ENCODE peak calls at places on chromosome 13, in nine cellular contexts. F, S, Z, G, B, E, N, D and W are unnamed samples. For H3K4me1, the result is how much of the 10 kb centered on the place peaks cover.

GRCh38 chr13:50873481-50873880 is 30.0 kb upstream of the DLEU7 start:
- DNase-seq in E (peak), G (no peak), B (no peak), N (no peak), F (no peak), S (no peak), D (no peak), Z (no peak), W (no peak)

GRCh38 chr13:91174886-91175501 is 172.5 kb upstream of the MIR17HG start:
- DNase-seq in S (no peak), G (no peak), Z (no peak), B (no peak), N (peak), F (no peak), E (no peak), D (no peak), W (no peak)

GRCh38 chr13:46354143-46355087 is 32.6 kb downstream of the RUBCNL start:
- DNase-seq in B (no peak), S (no peak), F (no peak), N (no peak), D (no peak), E (peak), G (no peak), Z (no peak), W (no peak)

GRCh38 chr13:34931572-34931971 is 10.5 kb upstream of the NBEA start:
- DNase-seq in E (peak), N (no peak), S (no peak), Z (no peak), D (no peak), G (no peak), F (no peak), B (no peak), W (no peak)

GRCh38 chr13:31878495-31878894 is 139.2 kb downstream of the RXFP2 start:
- DNase-seq in S (no peak), G (no peak), D (no peak), Z (no peak), E (no peak), F (no peak), N (no peak), B (no peak), W (no peak)

GRCh38 chr13:102729560-102730275 is 34.9 kb upstream of the METTL21C start:
- DNase-seq in E (peak), N (no peak), D (no peak), G (no peak), Z (no peak), F (no peak), S (no peak), B (no peak), W (no peak)

GRCh38 chr13:101465877-101466276 is 13.4 kb downstream of the ITGBL1 start:
- DNase-seq in B (no peak), S (no peak), Z (no peak), E (peak), F (no peak), D (no peak), G (no peak), N (no peak), W (no peak)

GRCh38 chr13:31161583-31162150 is at the start of gene HSPH1:
- DNase-seq in D (peak), Z (peak), F (peak), E (peak), N (peak), B (peak), S (peak), G (peak), W (peak)

GRCh38 chr13:27160657-27161174 is 10.9 kb downstream of the USP12 start:
- DNase-seq in S (no peak), F (no peak), N (no peak), Z (no peak), G (no peak), E (no peak), D (no peak), B (no peak), W (no peak)

GRCh38 chr13:28356506-28357064 is 138.3 kb downstream of the FLT1 start:
- DNase-seq in G (no peak), B (no peak), D (no peak), N (no peak), E (no peak), F (no peak), Z (no peak), S (no peak), W (no peak)

GRCh38 chr13:98959775-98960325 is 18.0 kb downstream of the DOCK9 start:
- DNase-seq in S (no peak), D (no peak), F (no peak), G (no peak), Z (no peak), E (no peak), B (no peak), N (no peak), W (no peak)

GRCh38 chr13:105202384-105202783 is 1333.1 kb downstream of the EFNB2 start:
- DNase-seq in D (no peak), G (no peak), E (peak), Z (no peak), B (no peak), S (no peak), F (no peak), N (no peak), W (no peak)

GRCh38 chr13:27953671-27954405 is 15.3 kb downstream of the CDX2 start:
- DNase-seq in B (peak), N (peak), Z (peak), G (no peak), F (peak), S (peak), D (peak), E (peak), W (peak)

GRCh38 chr13:75748874-75749273 is 112.7 kb downstream of the LMO7 start:
- DNase-seq in S (no peak), D (no peak), B (no peak), G (no peak), F (no peak), Z (no peak), E (no peak), N (no peak), W (no peak)

GRCh38 chr13:100088648-100089601 is at the start of gene PCCA:
- DNase-seq in N (peak), B (peak), G (peak), D (peak), S (peak), Z (peak), E (peak), F (peak), W (peak)
- TF ChIP-seq POLR2A in N (no peak), B (peak), G (peak), D (no peak), S (no peak), Z (peak), E (no peak), F (peak), W (no peak)

DNA sequence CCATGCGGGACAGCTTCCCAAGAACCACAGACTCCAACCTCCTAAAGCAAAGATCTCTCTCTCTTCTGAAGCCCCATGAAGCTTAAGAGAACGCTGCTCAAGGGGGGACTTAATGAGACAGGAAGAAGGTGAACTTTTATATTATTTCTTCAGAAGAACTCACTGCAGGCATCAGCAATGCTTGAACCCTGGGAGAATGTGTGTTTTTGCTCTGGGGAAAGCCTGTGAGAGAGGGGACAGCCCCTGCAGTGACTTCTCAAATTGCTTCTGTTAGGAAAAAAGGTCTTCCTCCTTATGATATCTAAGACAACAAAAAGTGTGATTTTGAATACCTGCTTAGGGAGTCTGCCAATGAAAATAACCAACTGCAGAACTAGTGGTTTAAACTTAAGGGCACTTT is 23.0 kb downstream of the GJA3 start:
- DNase-seq in N (no peak), D (no peak), E (no peak), F (no peak), S (no peak), B (no peak), Z (no peak), G (no peak), W (no peak)
- TF ChIP-seq CTCF in N (no peak), D (no peak), E (no peak), F (no peak), S (no peak), B (no peak), Z (no peak), G (no peak), W (no peak)

DNA sequence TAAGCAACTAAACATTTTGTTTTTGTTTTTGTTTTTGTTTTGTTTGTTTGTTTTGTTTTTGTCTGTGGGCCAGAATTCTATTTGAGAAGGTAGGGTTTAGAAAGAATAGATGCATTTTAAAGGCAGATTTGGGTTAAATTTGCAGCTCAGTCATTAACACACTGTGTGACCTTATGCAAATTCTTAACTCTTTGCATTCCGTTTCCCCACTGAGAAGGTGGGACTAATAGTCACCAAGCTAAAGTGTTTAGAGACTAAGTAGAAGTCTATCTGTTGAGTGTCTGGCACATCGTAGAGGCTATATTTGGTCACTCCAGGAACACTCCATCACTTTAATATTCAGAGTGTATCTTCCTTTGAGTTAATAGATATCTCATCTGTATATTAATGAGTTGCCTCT is 87.1 kb downstream of the CCNA1 start:
- DNase-seq in G (no peak), N (no peak), S (no peak), D (no peak), F (no peak), B (no peak), E (no peak), Z (no peak), W (no peak)
- H3K4me1 ChIP-seq in G (under half), N (under half), S (under half), D (under half), F (under half), B (under half), E (under half), Z (under half), W (under half)

GRCh38 chr13:113207890-113208423 is 512 bp downstream of the PCID2 start:
- DNase-seq in E (peak), B (peak), D (peak), Z (no peak), F (no peak), N (no peak), S (peak), G (no peak), W (peak)

GRCh38 chr13:113208424-113209335 is at the start of gene PCID2:
- DNase-seq in N (peak), D (peak), B (peak), G (peak), F (peak), E (peak), Z (peak), S (peak), W (peak)

GRCh38 chr13:113209880-113210421 is 538 bp downstream of the CUL4A start:
- DNase-seq in G (no peak), F (peak), N (peak), B (peak), D (peak), E (peak), S (peak), Z (peak), W (no peak)

GRCh38 chr13:113210834-113211233 is 1.4 kb downstream of the CUL4A start:
- DNase-seq in E (no peak), S (no peak), B (no peak), D (no peak), N (no peak), G (no peak), F (no peak), Z (no peak), W (no peak)

DNA sequence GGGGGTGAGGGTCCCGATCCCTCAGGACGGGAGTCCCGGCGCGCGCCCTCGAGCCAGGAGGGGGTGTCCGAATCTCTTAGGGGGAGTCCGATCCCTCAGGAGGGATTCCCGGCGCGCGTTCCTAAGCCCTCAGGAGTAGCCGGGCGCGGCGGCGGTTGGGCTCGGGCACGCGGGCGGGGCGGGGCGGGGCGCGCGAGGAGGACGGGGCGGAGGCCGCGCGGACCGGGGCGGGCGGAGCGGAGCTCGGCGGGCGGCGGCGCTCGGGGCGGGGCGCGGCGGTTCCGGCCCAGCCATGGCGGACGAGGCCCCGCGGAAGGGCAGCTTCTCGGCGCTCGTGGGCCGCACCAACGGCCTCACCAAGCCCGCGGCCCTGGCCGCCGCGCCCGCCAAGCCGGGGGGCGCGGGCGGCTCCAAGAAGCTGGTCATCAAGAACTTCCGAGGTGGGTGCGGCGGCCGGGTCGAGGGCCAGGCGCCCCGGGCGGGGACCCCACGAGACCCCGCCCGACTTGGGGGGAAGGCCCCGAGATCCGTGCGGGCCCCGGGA is at the start of gene CUL4A:
- DNase-seq in Z (peak), E (peak), D (peak), S (peak), G (peak), F (peak), B (peak), N (peak), W (peak)
- TF ChIP-seq POLR2A in Z (no peak), E (no peak), D (no peak), S (no peak), G (no peak), F (no peak), B (no peak), N (no peak), W (peak)

GRCh38 chr13:23903906-23904280 is 6.6 kb upstream of the C1QTNF9B start:
- DNase-seq in F (no peak), D (no peak), Z (no peak), E (no peak), N (no peak), S (no peak), B (no peak), G (no peak), W (no peak)

GRCh38 chr13:23909606-23910005 is 12.3 kb upstream of the C1QTNF9B start:
- DNase-seq in B (no peak), D (no peak), N (no peak), G (no peak), E (no peak), F (no peak), S (no peak), Z (no peak), W (no peak)

GRCh38 chr13:23902975-23903905 is 5.9 kb upstream of the C1QTNF9B start:
- DNase-seq in S (no peak), G (no peak), N (peak), E (no peak), D (no peak), Z (peak), B (no peak), F (no peak), W (no peak)

GRCh38 chr13:23901365-23901764 is 4.1 kb upstream of the C1QTNF9B start:
- DNase-seq in G (no peak), D (no peak), F (no peak), N (no peak), Z (no peak), E (peak), S (no peak), B (no peak), W (no peak)

DNA sequence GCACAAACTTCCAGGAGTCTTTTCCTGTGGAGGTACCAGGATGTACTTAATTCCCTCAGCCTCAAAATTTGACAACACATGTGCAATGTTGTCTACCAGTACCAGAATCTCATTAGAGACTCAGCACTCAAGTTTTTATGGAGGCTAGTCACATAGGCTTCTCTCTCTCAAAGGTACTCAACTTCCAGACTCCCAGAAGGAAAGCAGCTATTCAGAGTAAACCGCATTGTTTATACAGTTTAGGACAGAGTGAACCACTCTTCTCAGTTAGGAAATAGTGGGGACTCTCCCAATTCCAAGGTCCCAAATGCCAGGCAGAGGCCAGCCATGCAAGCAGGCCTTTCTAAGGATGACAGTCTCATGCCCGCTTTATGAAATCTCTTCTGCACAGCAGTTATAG is 8.5 kb upstream of the C1QTNF9B start:
- DNase-seq in N (no peak), Z (no peak), G (no peak), S (no peak), F (no peak), E (no peak), D (no peak), B (no peak), W (no peak)
- TF ChIP-seq CTCF in N (no peak), Z (no peak), G (no peak), S (no peak), F (no peak), E (no peak), D (no peak), B (no peak), W (no peak)